ENCODE peak calls at places on chromosome 9, in nine cellular contexts. T, M, U, I, R, F, H, V and B are unnamed samples.

GRCh38 chr9:99026956-99027298 is 78.0 kb upstream of the TGFBR1 start:
- DNase-seq in T (no peak), M (no peak), U (no peak), I (no peak), R (no peak), F (no peak), H (no peak), V (no peak), B (no peak)

GRCh38 chr9:68725070-68725469 is 20.0 kb downstream of the PIP5K1B start:
- DNase-seq in T (no peak), M (no peak), U (no peak), I (no peak), R (no peak), F (no peak), H (no peak), V (no peak), B (no peak)

GRCh38 chr9:129923589-129923988 is 88.3 kb downstream of the USP20 start:
- DNase-seq in T (peak), M (peak), U (no peak), I (no peak), R (no peak), F (no peak), H (no peak), V (no peak), B (no peak)

GRCh38 chr9:69122391-69123141 is 51.5 kb upstream of the TJP2 start:
- DNase-seq in T (peak), M (no peak), U (no peak), I (no peak), R (no peak), F (peak), H (peak), V (peak), B (no peak)

GRCh38 chr9:125268394-125269013 is 6.9 kb downstream of the GAPVD1 start:
- DNase-seq in T (no peak), M (no peak), U (no peak), I (no peak), R (no peak), F (no peak), H (no peak), V (no peak), B (no peak)

GRCh38 chr9:121217609-121218292 is 16.1 kb upstream of the RAB14 start:
- DNase-seq in T (no peak), M (no peak), U (no peak), I (no peak), R (no peak), F (peak), H (no peak), V (no peak), B (no peak)

GRCh38 chr9:135474915-135475314 is 4.7 kb upstream of the PPP1R26 start:
- DNase-seq in T (peak), M (no peak), U (peak), I (no peak), R (no peak), F (no peak), H (no peak), V (no peak), B (peak)

GRCh38 chr9:18739127-18739526 is 265.2 kb downstream of the ADAMTSL1 start:
- DNase-seq in T (no peak), M (no peak), U (no peak), I (no peak), R (no peak), F (no peak), H (no peak), V (no peak), B (no peak)

GRCh38 chr9:28699632-28700031 is 1126.4 kb upstream of the C9orf72 start:
- DNase-seq in T (no peak), M (no peak), U (no peak), I (no peak), R (no peak), F (no peak), H (no peak), V (no peak), B (no peak)

GRCh38 chr9:36729902-36730301 is 157.2 kb downstream of the MELK start:
- DNase-seq in T (no peak), M (no peak), U (no peak), I (no peak), R (no peak), F (peak), H (no peak), V (no peak), B (no peak)

GRCh38 chr9:20551835-20552234 is 70.5 kb downstream of the MLLT3 start:
- DNase-seq in T (no peak), M (no peak), U (no peak), I (no peak), R (no peak), F (no peak), H (no peak), V (no peak), B (no peak)

GRCh38 chr9:127907867-127908659 is 8.7 kb upstream of the ST6GALNAC6 start:
- DNase-seq in T (no peak), M (no peak), U (no peak), I (no peak), R (no peak), F (no peak), H (no peak), V (no peak), B (no peak)

GRCh38 chr9:32344551-32345182 is 39.8 kb upstream of the ACO1 start:
- DNase-seq in T (no peak), M (no peak), U (no peak), I (no peak), R (no peak), F (peak), H (peak), V (no peak), B (no peak)

GRCh38 chr9:752681-753200 is 88.8 kb upstream of the DMRT1 start:
- DNase-seq in T (no peak), M (no peak), U (no peak), I (no peak), R (no peak), F (no peak), H (peak), V (no peak), B (no peak)

GRCh38 chr9:25648116-25648515 is 30.1 kb downstream of the TUSC1 start:
- DNase-seq in T (peak), M (no peak), U (no peak), I (no peak), R (no peak), F (no peak), H (no peak), V (no peak), B (no peak)

GRCh38 chr9:114098021-114098659 is 952 bp downstream of the KIF12 start:
- DNase-seq in T (peak), M (no peak), U (no peak), I (no peak), R (no peak), F (no peak), H (no peak), V (peak), B (no peak)